ENCODE peak calls at places on chromosomes 16 and 17, in ten cellular contexts. J is IMR-90, Z is ovary, L is cardiac muscle cell, V is prostate gland, T is upper lobe of right lung, S is stomach, D is AG04450, N is transverse colon, R is hepatocyte. P is an unnamed sample. For H3K9me3, the result is how much of the 10 kb centered on the place peaks cover.

GRCh38 chr16:76268824-76269223 is 8.4 kb upstream of the CNTNAP4 start:
- DNase-seq in J (no peak), Z (no peak), L (no peak), V (no peak), T (no peak), S (no peak), D (no peak), N (no peak), R (no peak), P (no peak)

GRCh38 chr16:1026784-1027415 is 45.3 kb downstream of the SOX8 start:
- DNase-seq in J (no peak), Z (no peak), L (no peak), V (no peak), T (no peak), S (no peak), D (no peak), N (no peak), R (no peak), P (no peak)

GRCh38 chr17:50672831-50673551 is 34.7 kb downstream of the ANKRD40 start:
- DNase-seq in J (no peak), Z (no peak), L (no peak), V (peak), T (peak), S (no peak), D (no peak), N (no peak), R (no peak), P (no peak)

GRCh38 chr17:65750678-65751077 is 189.2 kb upstream of the AXIN2 start:
- DNase-seq in J (peak), Z (peak), L (peak), V (peak), T (peak), S (peak), D (peak), N (peak), R (peak), P (no peak)

GRCh38 chr17:48100591-48101011 is 677 bp downstream of the CBX1 start:
- DNase-seq in J (peak), Z (no peak), L (peak), V (peak), T (peak), S (peak), D (peak), N (peak), R (peak), P (peak)

GRCh38 chr17:14768923-14769322 is 468.0 kb downstream of the HS3ST3B1 start:
- DNase-seq in J (no peak), Z (no peak), L (no peak), V (no peak), T (no peak), S (no peak), D (no peak), N (no peak), R (no peak), P (no peak)

GRCh38 chr17:1630662-1631061 is 2.0 kb upstream of the SLC43A2 start:
- DNase-seq in J (no peak), Z (no peak), L (no peak), V (no peak), T (no peak), S (no peak), D (no peak), N (no peak), R (peak), P (no peak)

GRCh38 chr16:25065899-25066298 is 45.6 kb upstream of the LCMT1 start:
- DNase-seq in J (no peak), Z (no peak), L (no peak), V (no peak), T (no peak), S (no peak), D (no peak), N (no peak), R (peak), P (peak)

GRCh38 chr17:59427425-59427921 is 96.0 kb downstream of the YPEL2 start:
- DNase-seq in J (peak), Z (no peak), L (peak), V (no peak), T (no peak), S (no peak), D (no peak), N (no peak), R (no peak), P (no peak)

GRCh38 chr16:1108299-1109252 is 12.5 kb upstream of the C1QTNF8 start:
- DNase-seq in J (peak), Z (peak), L (peak), V (peak), T (no peak), S (peak), D (no peak), N (peak), R (no peak), P (peak)

GRCh38 chr16:85720319-85720637 is 30.6 kb downstream of the C16orf74 start:
- DNase-seq in J (no peak), Z (no peak), L (no peak), V (peak), T (no peak), S (peak), D (no peak), N (peak), R (no peak), P (no peak)

GRCh38 chr16:20301840-20302239 is 25.5 kb downstream of the GP2 start:
- DNase-seq in J (no peak), Z (no peak), L (no peak), V (no peak), T (no peak), S (no peak), D (no peak), N (no peak), R (no peak), P (no peak)

GRCh38 chr17:15498107-15498506 is 30.7 kb upstream of the CDRT4 start:
- DNase-seq in J (no peak), Z (no peak), L (peak), V (no peak), T (no peak), S (no peak), D (no peak), N (no peak), R (no peak), P (no peak)

GRCh38 chr17:39666231-39666600 is 1.1 kb downstream of the TCAP start:
- DNase-seq in J (no peak), Z (no peak), L (no peak), V (no peak), T (no peak), S (no peak), D (no peak), N (no peak), R (no peak), P (no peak)

GRCh38 chr17:39664581-39665561 is at the start of gene TCAP:
- DNase-seq in J (no peak), Z (no peak), L (no peak), V (no peak), T (no peak), S (no peak), D (no peak), N (no peak), R (no peak), P (no peak)

GRCh38 chr17:39667262-39668140 is 752 bp upstream of the PNMT start:
- DNase-seq in J (no peak), Z (no peak), L (no peak), V (no peak), T (peak), S (peak), D (no peak), N (peak), R (peak), P (peak)

GRCh38 chr17:39666601-39667261 is 1.5 kb upstream of the PNMT start:
- DNase-seq in J (no peak), Z (no peak), L (no peak), V (no peak), T (no peak), S (no peak), D (no peak), N (no peak), R (no peak), P (no peak)

GRCh38 chr17:39665642-39666221 is 583 bp downstream of the TCAP start:
- DNase-seq in J (no peak), Z (no peak), L (no peak), V (no peak), T (no peak), S (no peak), D (no peak), N (no peak), R (no peak), P (peak)
- H3K27ac ChIP-seq in J (no peak), Z (no peak), L (peak), V (no peak), T (peak), S (no peak), D (no peak), N (peak), R (no peak), P (peak)

DNA sequence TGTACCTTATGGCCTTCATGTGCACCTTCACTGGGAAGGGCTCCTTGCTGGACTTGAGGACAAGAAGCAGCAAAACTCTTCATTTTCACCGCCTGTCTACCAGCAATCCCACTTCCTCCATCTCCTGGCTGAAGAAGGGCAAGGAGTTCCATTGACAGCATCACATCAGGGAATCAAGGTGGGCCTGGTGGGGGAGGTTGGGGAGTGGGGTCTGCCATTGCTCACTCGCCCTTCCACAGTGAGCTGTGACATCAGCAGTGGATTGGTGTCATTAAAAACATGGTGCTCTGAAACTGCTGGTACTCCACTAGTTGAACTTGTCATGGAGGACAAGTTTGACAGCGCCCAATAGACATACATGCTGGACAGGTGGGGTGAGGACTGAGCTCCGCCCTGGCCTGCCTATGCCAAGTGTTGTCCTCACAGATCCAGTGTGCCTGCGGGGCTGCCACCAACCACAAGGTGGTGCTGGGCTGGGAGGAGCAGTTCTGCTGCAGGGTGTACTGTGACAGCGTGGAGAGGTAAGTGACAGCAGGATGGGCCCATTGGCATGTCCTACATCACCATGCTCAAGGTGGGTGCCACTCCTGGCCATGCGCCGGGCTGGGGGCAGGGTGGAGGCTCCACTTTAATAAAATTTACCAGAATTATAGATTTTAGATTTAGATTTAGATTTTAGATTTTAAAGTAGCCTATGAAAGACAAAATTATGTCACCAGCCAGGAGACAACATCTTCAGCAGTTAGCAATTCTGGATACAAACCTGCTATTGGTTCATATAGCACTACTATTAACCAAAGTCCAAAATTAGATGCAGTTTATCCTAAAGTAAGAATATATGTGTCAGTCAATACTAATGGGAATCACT is 1729.1 kb downstream of the TP53TG3F start:
- DNase-seq in J (no peak), Z (no peak), L (no peak), V (no peak), T (peak), S (no peak), D (no peak), N (no peak), R (no peak), P (peak)
- H3K9me3 ChIP-seq in J (under half), Z (under half), L (under half), V (under half), T (under half), S (under half), D (half or more), N (under half), R (under half), P (under half)

DNA sequence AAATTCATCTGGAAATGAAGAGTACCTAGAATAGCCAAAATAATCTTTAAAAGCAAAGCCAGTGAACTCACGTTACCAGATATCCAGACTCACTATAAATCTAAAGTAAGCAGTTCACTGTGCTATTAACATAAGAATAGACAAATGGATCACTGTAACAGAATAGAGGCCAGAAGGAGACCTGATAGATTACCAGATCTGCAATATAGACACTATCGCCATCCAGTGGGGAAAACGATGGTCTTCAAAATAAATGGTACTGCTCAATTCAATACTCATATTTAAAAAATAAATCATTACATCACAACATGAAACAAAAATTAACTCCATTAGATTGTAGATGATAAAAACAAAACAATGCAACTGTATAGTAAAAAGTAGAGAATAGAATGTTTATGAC is 158.6 kb upstream of the CDH8 start:
- DNase-seq in J (no peak), Z (no peak), L (no peak), V (no peak), T (no peak), S (no peak), D (no peak), N (no peak), R (no peak), P (no peak)
- TF ChIP-seq CTCF in J (no peak), Z (no peak), L (no peak), V (no peak), T (no peak), S (no peak), D (no peak), N (no peak), R (no peak), P (no peak)

DNA sequence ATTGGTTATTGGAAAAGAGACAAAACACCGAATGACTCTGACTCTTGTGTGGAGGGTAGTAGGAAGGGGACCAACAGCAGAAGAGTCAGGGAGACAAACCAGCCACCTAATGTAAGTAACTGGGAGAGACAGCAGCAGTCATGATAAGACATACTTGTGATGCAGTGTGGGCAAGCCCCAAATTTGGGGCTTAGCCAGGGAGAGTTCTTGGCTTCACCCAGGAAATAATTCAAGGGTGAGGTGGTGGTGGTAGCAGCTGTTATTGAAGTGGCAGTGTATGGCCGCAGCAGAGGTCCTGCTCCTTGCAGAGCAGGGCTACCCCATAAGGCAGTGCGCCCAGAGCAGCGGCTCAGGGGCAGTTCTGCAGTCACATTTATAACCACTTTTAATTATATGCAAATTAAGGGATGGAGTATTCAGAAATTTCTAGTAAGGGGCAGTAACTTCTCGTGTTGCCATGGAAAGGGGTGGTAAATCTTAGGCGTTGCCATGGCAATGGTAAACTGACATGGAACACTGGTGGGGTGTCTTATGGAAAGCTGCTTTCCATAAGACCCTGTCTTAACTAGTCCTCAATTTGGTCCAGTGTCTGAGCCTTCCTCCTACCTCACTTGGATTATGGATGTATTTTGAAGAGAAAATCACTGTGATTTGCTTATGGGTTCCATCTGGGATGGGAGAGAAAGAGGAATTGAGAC is 317.1 kb downstream of the PHKB start:
- DNase-seq in J (no peak), Z (no peak), L (peak), V (no peak), T (no peak), S (no peak), D (no peak), N (no peak), R (no peak), P (no peak)
- H3K27ac ChIP-seq in J (no peak), Z (no peak), L (no peak), V (no peak), T (no peak), S (no peak), D (no peak), N (no peak), R (no peak), P (no peak)